ENCODE peak calls at places on chromosomes 4 and X, in nine cellular contexts. S is neural progenitor cell, K is MM.1S, G is hepatocyte, D is HCT116, L is SK-N-SH, M is GM23248, R is GM23338, Z is PC-3. J is an unnamed sample.
A peak's percentile ranks its signal among the peaks of the same experiment; 100 is the strongest.

GRCh38 chr4:663438-664428 is 10.3 kb downstream of the ATP5ME start:
- DNase-seq in K (no peak), Z (no peak), S (peak; percentile 83), G (peak; percentile 82), R (peak; percentile 84), L (peak; percentile 95), M (no peak), D (no peak), J (no peak)

GRCh38 chr4:155883895-155884294 is 17.8 kb upstream of the ASIC5 start:
- DNase-seq in S (no peak), K (no peak), M (no peak), D (no peak), R (no peak), Z (no peak), G (no peak), L (no peak), J (no peak)

GRCh38 chr4:80006935-80007744 is 65.9 kb downstream of the ANTXR2 start:
- DNase-seq in Z (no peak), R (no peak), S (no peak), G (peak; percentile 13), L (peak; percentile 9), M (no peak), D (no peak), K (peak; percentile 67), J (no peak)

GRCh38 chrX:104195489-104196084 is 29.3 kb downstream of the FAM199X start:
- DNase-seq in L (peak; percentile 33), Z (peak; percentile 70), D (peak; percentile 1), M (peak; percentile 42), R (peak; percentile 44), S (peak; percentile 36), G (peak; percentile 53), K (peak; percentile 54), J (peak; percentile 35)

GRCh38 chr4:128865132-128865531 is 55.6 kb downstream of the JADE1 start:
- DNase-seq in Z (no peak), M (no peak), R (no peak), K (no peak), D (no peak), S (no peak), G (no peak), L (no peak), J (no peak)

GRCh38 chrX:12249997-12250396 is 111.7 kb downstream of the FRMPD4 start:
- DNase-seq in L (no peak), D (no peak), M (no peak), S (no peak), G (no peak), Z (peak; percentile 38), R (no peak), K (no peak), J (no peak)

GRCh38 chr4:116180056-116180690 is 905.2 kb downstream of the TRAM1L1 start:
- DNase-seq in G (peak; percentile 7), L (peak; percentile 24), D (peak; percentile 10), K (no peak), Z (peak; percentile 24), R (peak; percentile 29), M (peak; percentile 20), S (peak; percentile 17), J (peak; percentile 4)

GRCh38 chr4:183721207-183722081 is 62.4 kb downstream of the TRAPPC11 start:
- DNase-seq in G (peak; percentile 45), R (peak; percentile 67), Z (no peak), M (peak; percentile 70), S (peak; percentile 32), K (peak; percentile 74), L (peak; percentile 74), D (no peak), J (no peak)

GRCh38 chr4:16582526-16582925 is 315.9 kb downstream of the LDB2 start:
- DNase-seq in K (no peak), L (peak; percentile 18), R (peak; percentile 80), M (no peak), S (peak; percentile 54), D (no peak), G (no peak), Z (no peak), J (no peak)

GRCh38 chrX:120144178-120144844 is 14.1 kb upstream of the RHOXF2 start:
- DNase-seq in S (peak; percentile 18), R (peak; percentile 66), K (no peak), Z (no peak), G (no peak), M (peak; percentile 4), D (no peak), L (no peak), J (no peak)

GRCh38 chr4:21979196-21979595 is 30.6 kb upstream of the KCNIP4 start:
- DNase-seq in Z (no peak), G (no peak), S (no peak), D (no peak), L (no peak), K (no peak), R (no peak), M (peak; percentile 13), J (no peak)

GRCh38 chr4:93414041-93414440 is 414.5 kb upstream of the ATOH1 start:
- DNase-seq in S (no peak), G (no peak), D (no peak), M (no peak), R (no peak), Z (no peak), L (no peak), K (no peak), J (no peak)

GRCh38 chr4:156190606-156191005 is 236.9 kb upstream of the CTSO start:
- DNase-seq in D (no peak), R (no peak), S (no peak), K (no peak), G (no peak), L (no peak), M (peak; percentile 52), Z (peak; percentile 30), J (no peak)

DNA sequence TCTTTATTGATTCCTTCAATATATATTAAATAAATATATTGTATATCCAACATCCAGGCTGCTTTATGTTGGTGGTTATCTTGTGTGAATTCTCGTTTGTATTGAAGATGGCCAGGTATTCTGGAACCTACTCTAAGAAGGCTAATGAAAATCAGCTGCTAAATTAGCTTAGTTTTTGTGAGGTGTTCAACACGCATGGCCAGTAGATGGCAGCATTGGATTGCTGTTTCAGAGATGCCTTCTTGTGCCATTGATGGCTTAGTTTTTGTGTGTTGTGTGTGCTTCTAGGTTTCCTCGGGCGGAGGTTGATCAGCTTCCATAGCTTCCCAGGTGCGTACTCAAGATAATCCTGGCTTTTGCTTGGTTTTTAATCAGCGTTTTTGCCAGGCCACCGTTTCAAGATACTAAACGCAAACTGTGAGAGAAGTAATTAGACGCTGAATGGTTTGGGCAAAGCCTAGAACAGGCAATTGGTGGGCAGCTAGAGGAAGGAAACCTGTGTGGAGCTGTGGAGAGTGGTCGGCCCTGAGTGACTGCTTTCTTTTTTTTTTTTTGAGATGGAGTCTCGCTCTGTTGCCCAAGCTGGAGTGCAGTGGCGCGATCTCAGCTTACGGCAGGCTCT is 15.1 kb downstream of the NOCT start:
- DNase-seq in M (peak; percentile 80), L (peak; percentile 67), D (peak; percentile 61), Z (peak; percentile 72), S (peak; percentile 89), R (peak; percentile 92), K (peak; percentile 79), G (peak; percentile 86), J (peak; percentile 86)
- TF ChIP-seq EZH2phosphoT487 in M (no peak), L (no peak), D (no peak), Z (no peak), S (no peak), R (no peak), K (no peak), G (no peak), J (no peak)

DNA sequence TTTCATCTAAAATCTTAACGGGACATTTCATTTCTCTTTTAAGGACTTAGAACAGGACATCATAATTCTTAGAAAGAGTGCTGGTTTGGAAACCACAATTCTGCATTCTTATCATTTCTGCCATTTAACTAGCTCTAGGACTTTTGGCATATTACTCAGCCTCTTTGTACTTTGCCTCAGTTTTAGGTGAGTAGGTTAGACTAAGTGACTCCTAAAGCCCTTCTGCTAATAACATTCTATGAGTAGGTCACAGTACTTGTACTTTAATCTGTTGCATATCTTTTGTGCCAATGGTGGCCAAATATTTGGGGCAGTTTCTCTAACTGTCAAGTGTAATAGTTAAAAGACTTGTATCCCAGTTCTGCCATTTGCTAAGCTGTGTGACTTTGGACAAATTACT is 115.4 kb upstream of the NUDT6 start:
- DNase-seq in L (no peak), M (peak; percentile 56), R (no peak), S (no peak), K (no peak), Z (no peak), D (no peak), G (no peak), J (no peak)
- TF ChIP-seq EZH2phosphoT487 in L (no peak), M (no peak), R (no peak), S (no peak), K (no peak), Z (no peak), D (no peak), G (no peak), J (no peak)

GRCh38 chr4:137678796-137679195 is 146.5 kb upstream of the PCDH18 start:
- DNase-seq in K (no peak), L (no peak), D (no peak), S (no peak), R (no peak), M (peak; percentile 64), G (no peak), Z (peak; percentile 24), J (no peak)
- TF ChIP-seq EZH2phosphoT487 in K (no peak), L (no peak), D (no peak), S (no peak), R (no peak), M (no peak), G (no peak), Z (no peak), J (no peak)

GRCh38 chrX:115232933-115233496 is 881 bp downstream of the LRCH2 start:
- DNase-seq in R (no peak), M (peak; percentile 24), G (no peak), L (no peak), Z (no peak), K (no peak), D (no peak), S (no peak), J (no peak)

GRCh38 chrX:115234220-115234557 is 293 bp upstream of the LRCH2 start:
- DNase-seq in S (no peak), M (no peak), G (no peak), D (no peak), K (no peak), L (no peak), R (no peak), Z (no peak), J (no peak)

GRCh38 chrX:115229337-115229991 is 4.4 kb downstream of the LRCH2 start:
- DNase-seq in K (no peak), L (no peak), R (no peak), S (no peak), Z (no peak), M (no peak), D (no peak), G (peak; percentile 38), J (no peak)

DNA sequence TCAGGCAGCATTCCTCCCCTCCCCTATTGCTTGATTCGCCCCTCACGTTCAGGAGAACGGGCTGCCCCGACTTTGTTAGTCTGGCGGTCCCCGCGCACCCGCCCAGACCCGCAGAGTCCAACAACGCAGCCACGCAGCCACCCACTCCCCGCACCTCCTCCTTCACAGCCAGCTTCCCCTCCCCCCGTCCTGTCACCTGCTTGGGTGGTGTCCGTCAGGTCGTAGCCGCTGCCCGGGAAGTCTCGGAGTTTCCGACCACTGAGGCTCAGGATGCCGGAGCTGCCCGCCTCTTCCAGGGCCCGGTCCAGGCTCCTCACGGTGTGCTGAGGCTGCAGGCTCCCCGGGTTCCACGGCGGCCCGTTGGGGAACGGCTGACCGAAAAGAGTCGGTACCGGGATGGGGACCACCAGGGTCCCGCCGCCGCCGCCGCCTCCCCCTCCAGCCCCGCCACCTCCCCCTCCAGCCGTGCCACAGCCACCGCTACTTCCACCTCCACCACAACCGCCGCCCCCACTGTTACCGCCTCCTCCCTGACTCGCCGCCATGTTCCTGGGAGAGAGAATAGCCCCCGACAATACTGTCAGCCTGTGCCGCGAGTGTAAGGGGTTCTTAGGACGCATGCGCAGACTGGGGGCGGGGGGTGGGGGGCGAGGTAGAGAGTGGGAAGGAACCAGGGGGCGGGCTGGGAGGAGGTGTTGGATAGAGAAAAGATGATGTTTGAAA is at the start of gene LRCH2:
- DNase-seq in L (peak; percentile 86), K (no peak), G (peak; percentile 76), S (peak; percentile 86), D (no peak), Z (no peak), R (peak; percentile 55), M (peak; percentile 52), J (no peak)
- TF ChIP-seq EZH2phosphoT487 in L (no peak), K (no peak), G (no peak), S (no peak), D (no peak), Z (peak; percentile 57), R (no peak), M (no peak), J (no peak)

J was measured in OCI-LY7.